ENCODE peak calls at places on chromosomes 16 and 17, in five cellular contexts. V is GM12864, U is progenitor cell of endocrine pancreas, N is lower leg skin, J is endothelial cell. K is an unnamed sample.

GRCh38 chr16:73202176-73202729 is 154.3 kb upstream of the ZFHX3 start:
- DNase-seq in J (no peak), V (no peak), U (no peak), N (no peak), K (peak; percentile 27)

GRCh38 chr17:53336281-53336680 is 486.4 kb upstream of the KIF2B start:
- DNase-seq in U (no peak), J (no peak), N (no peak), V (no peak), K (peak; percentile 44)

GRCh38 chr16:67882374-67883145 is 2.1 kb upstream of the NRN1L start:
- DNase-seq in J (no peak), U (no peak), N (no peak), V (no peak), K (no peak)

GRCh38 chr16:83138976-83139690 is 512.4 kb downstream of the CDH13 start:
- DNase-seq in U (no peak), J (no peak), V (no peak), N (no peak), K (no peak)

GRCh38 chr16:19223235-19223847 is 55.3 kb downstream of the SYT17 start:
- DNase-seq in V (no peak), N (no peak), U (no peak), J (peak; percentile 49), K (no peak)

GRCh38 chr17:61048398-61049106 is 351.1 kb upstream of the TBX2 start:
- DNase-seq in V (no peak), U (no peak), J (no peak), N (no peak), K (no peak)

GRCh38 chr17:42460371-42460770 is 1.7 kb downstream of the ATP6V0A1 start:
- DNase-seq in V (no peak), U (no peak), J (no peak), N (no peak), K (no peak)

GRCh38 chr17:56358651-56359050 is 205.4 kb downstream of the ANKFN1 start:
- DNase-seq in U (no peak), N (no peak), J (no peak), V (no peak), K (no peak)

GRCh38 chr17:15942207-15942833 is 2.6 kb upstream of the ADORA2B start:
- DNase-seq in U (no peak), J (no peak), V (no peak), N (no peak), K (no peak)

GRCh38 chr16:48373258-48374050 is 11.8 kb downstream of the SIAH1 start:
- DNase-seq in J (no peak), N (no peak), V (no peak), U (no peak), K (no peak)

GRCh38 chr16:8814095-8814806 is 16.6 kb downstream of the PMM2 start:
- DNase-seq in J (no peak), U (no peak), N (no peak), V (no peak), K (no peak)

GRCh38 chr17:49992191-49992932 is 2.7 kb downstream of the DLX3 start:
- DNase-seq in U (no peak), J (no peak), N (peak; percentile 80), V (no peak), K (no peak)

GRCh38 chr17:7839199-7839889 is 5.3 kb downstream of the KDM6B start:
- DNase-seq in J (no peak), V (no peak), N (peak; percentile 88), U (no peak), K (no peak)

GRCh38 chr17:47235506-47235905 is 18.1 kb upstream of the ITGB3 start:
- DNase-seq in U (no peak), J (no peak), N (no peak), V (no peak), K (no peak)

GRCh38 chr17:61986898-61987297 is 59.1 kb upstream of the INTS2 start:
- DNase-seq in U (no peak), V (no peak), N (no peak), J (no peak), K (no peak)

GRCh38 chr17:45135978-45136791 is 698 bp downstream of the ACBD4 start:
- DNase-seq in J (no peak), N (no peak), U (no peak), V (no peak), K (no peak)

GRCh38 chr16:20866792-20867191 is 33.4 kb downstream of the DCUN1D3 start:
- DNase-seq in J (no peak), V (no peak), N (peak; percentile 34), U (no peak), K (no peak)

GRCh38 chr17:64750478-64750877 is 88.4 kb upstream of the SMURF2 start:
- DNase-seq in N (peak; percentile 80), V (no peak), U (no peak), J (no peak), K (no peak)

GRCh38 chr16:56480776-56481467 is 29.6 kb downstream of the OGFOD1 start:
- DNase-seq in N (no peak), J (no peak), U (no peak), V (no peak), K (no peak)